ENCODE peak calls at places on chromosomes 2 and 18, in four cellular contexts. One of them, this sample, is unnamed.

GRCh38 chr2:219644801-219645480 is 17.5 kb downstream of the SLC4A3 start:
- DNase-seq in neuronal stem cell: no peak
- DNase-seq in right cardiac atrium: peak
- DNase-seq in BJ: no peak
- DNase-seq in this sample: no peak

GRCh38 chr2:242060212-242060835 is 190.8 kb downstream of the RTP5 start:
- DNase-seq in BJ: no peak
- DNase-seq in neuronal stem cell: no peak
- DNase-seq in right cardiac atrium: no peak
- DNase-seq in this sample: peak

GRCh38 chr2:97745474-97746172 is 32.2 kb downstream of the ZAP70 start:
- DNase-seq in neuronal stem cell: no peak
- DNase-seq in BJ: no peak
- DNase-seq in right cardiac atrium: no peak
- DNase-seq in this sample: no peak

GRCh38 chr2:122094557-122094956 is 339.1 kb downstream of the TSN start:
- DNase-seq in BJ: no peak
- DNase-seq in neuronal stem cell: no peak
- DNase-seq in right cardiac atrium: no peak
- DNase-seq in this sample: no peak

GRCh38 chr2:33322099-33322498 is 154.3 kb upstream of the RASGRP3 start:
- DNase-seq in BJ: no peak
- DNase-seq in neuronal stem cell: no peak
- DNase-seq in right cardiac atrium: peak
- DNase-seq in this sample: peak

GRCh38 chr2:32802877-32803276 is 143.9 kb upstream of the LTBP1 start:
- DNase-seq in right cardiac atrium: no peak
- DNase-seq in BJ: no peak
- DNase-seq in neuronal stem cell: no peak
- DNase-seq in this sample: no peak

GRCh38 chr18:10705786-10706185 is 180.0 kb downstream of the NAPG start:
- DNase-seq in BJ: no peak
- DNase-seq in right cardiac atrium: no peak
- DNase-seq in neuronal stem cell: no peak
- DNase-seq in this sample: no peak

GRCh38 chr2:121196849-121197155 is 88.2 kb downstream of the TFCP2L1 start:
- DNase-seq in BJ: no peak
- DNase-seq in neuronal stem cell: no peak
- DNase-seq in right cardiac atrium: no peak
- DNase-seq in this sample: no peak

GRCh38 chr2:126325202-126325601 is 330.8 kb upstream of the GYPC start:
- DNase-seq in neuronal stem cell: no peak
- DNase-seq in right cardiac atrium: no peak
- DNase-seq in BJ: no peak
- DNase-seq in this sample: no peak

GRCh38 chr18:56721491-56721890 is 70.3 kb downstream of the WDR7 start:
- DNase-seq in right cardiac atrium: no peak
- DNase-seq in neuronal stem cell: no peak
- DNase-seq in BJ: no peak
- DNase-seq in this sample: peak

GRCh38 chr18:48938827-48939367 is 11.9 kb downstream of the SMAD7 start:
- DNase-seq in BJ: no peak
- DNase-seq in neuronal stem cell: no peak
- DNase-seq in right cardiac atrium: peak
- DNase-seq in this sample: no peak

GRCh38 chr2:173076557-173077345 is 1.1 kb downstream of the MAP3K20 start:
- DNase-seq in neuronal stem cell: peak
- DNase-seq in right cardiac atrium: peak
- DNase-seq in BJ: no peak
- DNase-seq in this sample: peak

GRCh38 chr2:223877771-223878410 is 40.5 kb upstream of the AP1S3 start:
- DNase-seq in right cardiac atrium: no peak
- DNase-seq in BJ: no peak
- DNase-seq in neuronal stem cell: no peak
- DNase-seq in this sample: no peak

GRCh38 chr2:111986116-111986900 is 68.8 kb upstream of the TMEM87B start:
- DNase-seq in neuronal stem cell: peak
- DNase-seq in right cardiac atrium: no peak
- DNase-seq in BJ: no peak
- DNase-seq in this sample: peak

GRCh38 chr2:54669677-54670484 is 53.6 kb upstream of the EML6 start:
- DNase-seq in BJ: peak
- DNase-seq in neuronal stem cell: no peak
- DNase-seq in right cardiac atrium: no peak
- DNase-seq in this sample: peak

GRCh38 chr2:140861666-140862065 is 1269.2 kb downstream of the LRP1B start:
- DNase-seq in BJ: no peak
- DNase-seq in neuronal stem cell: no peak
- DNase-seq in right cardiac atrium: no peak
- DNase-seq in this sample: no peak

GRCh38 chr2:134324942-134325341 is 71.1 kb downstream of the MGAT5 start:
- DNase-seq in neuronal stem cell: no peak
- DNase-seq in BJ: no peak
- DNase-seq in right cardiac atrium: no peak
- DNase-seq in this sample: no peak

GRCh38 chr2:176612736-176613135 is 343.5 kb downstream of the MTX2 start:
- DNase-seq in right cardiac atrium: no peak
- DNase-seq in neuronal stem cell: no peak
- DNase-seq in BJ: no peak
- DNase-seq in this sample: no peak

GRCh38 chr2:217710218-217710565 is 292.6 kb downstream of the TNS1 start:
- DNase-seq in neuronal stem cell: no peak
- DNase-seq in BJ: peak
- DNase-seq in right cardiac atrium: no peak
- DNase-seq in this sample: peak

GRCh38 chr18:77870894-77871293 is 621.2 kb downstream of the GALR1 start:
- DNase-seq in BJ: no peak
- DNase-seq in right cardiac atrium: no peak
- DNase-seq in neuronal stem cell: no peak
- DNase-seq in this sample: no peak

GRCh38 chr2:234823877-234824376 is 127.9 kb upstream of the SH3BP4 start:
- DNase-seq in BJ: peak
- DNase-seq in neuronal stem cell: peak
- DNase-seq in right cardiac atrium: peak
- DNase-seq in this sample: peak

GRCh38 chr2:132692816-132693215 is 22.8 kb upstream of the LYPD1 start:
- DNase-seq in neuronal stem cell: no peak
- DNase-seq in right cardiac atrium: no peak
- DNase-seq in BJ: no peak
- DNase-seq in this sample: peak

GRCh38 chr2:20534913-20535801 is 88.3 kb downstream of the RHOB start:
- DNase-seq in right cardiac atrium: peak
- DNase-seq in BJ: no peak
- DNase-seq in neuronal stem cell: no peak
- DNase-seq in this sample: no peak

GRCh38 chr2:127142663-127143630 is 36.0 kb upstream of the BIN1 start:
- DNase-seq in BJ: no peak
- DNase-seq in right cardiac atrium: no peak
- DNase-seq in neuronal stem cell: no peak
- DNase-seq in this sample: no peak

GRCh38 chr18:80154293-80154692 is 45.2 kb downstream of the ADNP2 start:
- DNase-seq in right cardiac atrium: no peak
- DNase-seq in BJ: no peak
- DNase-seq in neuronal stem cell: no peak
- DNase-seq in this sample: peak

GRCh38 chr2:119376810-119377209 is 10.0 kb downstream of the DBI start:
- DNase-seq in neuronal stem cell: no peak
- DNase-seq in BJ: no peak
- DNase-seq in right cardiac atrium: no peak
- DNase-seq in this sample: no peak

GRCh38 chr2:28300921-28301341 is 91.7 kb upstream of the FOSL2 start:
- DNase-seq in BJ: peak
- DNase-seq in neuronal stem cell: no peak
- DNase-seq in right cardiac atrium: no peak
- DNase-seq in this sample: peak
- H3K4me3 ChIP-seq in BJ: peak
- H3K4me3 ChIP-seq in neuronal stem cell: no peak
- H3K4me3 ChIP-seq in right cardiac atrium: no peak
- H3K4me3 ChIP-seq in this sample: no peak

DNA sequence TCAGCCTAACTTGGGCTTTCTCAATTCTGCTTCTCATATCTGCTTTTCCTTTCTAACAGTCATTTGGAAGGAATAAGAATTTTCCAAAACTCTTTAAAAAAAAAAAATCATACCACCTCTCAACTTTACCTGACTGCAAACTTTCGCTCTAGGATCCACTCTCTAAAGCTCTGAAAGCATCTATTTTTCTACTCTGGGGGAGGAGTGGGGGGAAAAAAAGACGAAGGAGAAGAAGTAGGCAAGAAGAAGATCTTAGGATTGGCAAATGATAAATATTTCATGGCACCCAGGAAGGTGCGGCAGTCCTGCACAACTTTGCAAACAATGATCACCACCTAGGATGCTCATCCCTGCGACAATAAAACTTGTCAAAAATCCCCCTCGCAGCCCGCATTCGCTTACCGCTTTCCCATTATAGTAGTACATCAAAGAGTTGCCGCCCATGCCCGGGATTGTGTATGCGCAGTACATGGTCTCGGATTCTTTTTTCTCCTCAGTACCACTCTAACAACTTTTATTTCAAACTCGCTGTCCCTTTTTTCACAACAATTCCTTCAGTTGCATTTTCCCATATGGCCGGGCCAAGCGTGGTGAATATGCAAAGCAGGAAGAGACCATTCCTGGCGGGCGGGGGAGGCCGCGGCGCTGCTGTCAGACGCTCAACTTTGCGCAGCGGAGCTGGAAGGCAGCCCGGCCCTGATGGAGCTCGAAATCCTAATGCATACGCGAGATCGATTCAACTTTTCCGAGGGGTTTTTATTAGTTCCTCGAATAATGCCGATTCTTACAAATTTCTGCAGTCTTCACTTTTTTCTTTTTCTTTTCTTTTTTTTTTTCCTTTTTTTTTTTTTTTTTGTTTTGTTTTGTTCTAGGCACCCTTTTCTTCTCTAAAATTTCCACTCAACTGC is 266.5 kb downstream of the TCF4 start:
- DNase-seq in BJ: no peak
- DNase-seq in right cardiac atrium: peak
- DNase-seq in neuronal stem cell: peak
- DNase-seq in this sample: peak
- H3K4me3 ChIP-seq in BJ: peak
- H3K4me3 ChIP-seq in right cardiac atrium: peak
- H3K4me3 ChIP-seq in neuronal stem cell: peak
- H3K4me3 ChIP-seq in this sample: peak

GRCh38 chr2:38748857-38749804 is 2.0 kb downstream of the SRSF7 start:
- DNase-seq in neuronal stem cell: no peak
- DNase-seq in right cardiac atrium: no peak
- DNase-seq in BJ: no peak
- DNase-seq in this sample: no peak

GRCh38 chr2:38747007-38747424 is 4.1 kb downstream of the SRSF7 start:
- DNase-seq in right cardiac atrium: no peak
- DNase-seq in neuronal stem cell: no peak
- DNase-seq in BJ: no peak
- DNase-seq in this sample: no peak

GRCh38 chr2:38748391-38748790 is 2.8 kb downstream of the SRSF7 start:
- DNase-seq in BJ: no peak
- DNase-seq in neuronal stem cell: no peak
- DNase-seq in right cardiac atrium: no peak
- DNase-seq in this sample: no peak

GRCh38 chr2:38750011-38750792 is 959 bp downstream of the SRSF7 start:
- DNase-seq in neuronal stem cell: peak
- DNase-seq in right cardiac atrium: peak
- DNase-seq in BJ: no peak
- DNase-seq in this sample: peak

GRCh38 chr2:38747819-38748218 is 3.3 kb downstream of the SRSF7 start:
- DNase-seq in neuronal stem cell: no peak
- DNase-seq in right cardiac atrium: no peak
- DNase-seq in BJ: no peak
- DNase-seq in this sample: no peak
- H3K4me3 ChIP-seq in neuronal stem cell: no peak
- H3K4me3 ChIP-seq in right cardiac atrium: no peak
- H3K4me3 ChIP-seq in BJ: no peak
- H3K4me3 ChIP-seq in this sample: no peak

DNA sequence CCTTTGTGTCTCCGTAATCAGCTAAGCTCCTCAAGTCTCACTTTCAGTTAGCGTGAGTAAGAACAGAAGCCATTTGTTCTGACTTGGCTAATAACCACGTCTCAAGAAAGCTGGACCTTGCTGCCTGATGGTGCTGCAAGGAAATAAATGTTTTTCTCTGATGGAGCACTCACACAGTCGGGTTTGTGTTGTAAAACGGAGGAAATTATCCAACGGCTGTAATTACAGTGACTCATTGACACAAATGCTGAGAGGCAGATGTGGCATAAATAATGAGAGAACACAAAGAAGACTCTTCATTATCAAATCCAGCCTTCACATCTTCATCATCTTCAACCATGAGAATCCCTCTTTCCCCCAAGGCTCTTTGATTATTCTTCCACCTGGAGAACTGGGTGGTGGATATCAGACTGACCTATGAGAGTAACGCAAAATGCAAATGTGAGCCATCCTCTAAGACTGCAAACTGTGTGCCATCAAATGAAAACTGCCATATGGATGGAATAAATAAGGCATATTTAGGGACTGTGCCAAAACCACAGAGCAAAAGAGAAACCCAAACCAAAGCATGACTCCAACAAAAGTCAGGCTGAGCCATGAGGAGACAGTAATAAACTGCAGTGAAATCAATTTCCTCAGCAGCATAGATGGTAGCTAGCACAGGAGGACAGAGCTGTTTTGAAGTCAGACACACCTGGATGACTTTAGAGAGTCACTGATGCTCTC is 252.5 kb downstream of the RND3 start:
- DNase-seq in neuronal stem cell: no peak
- DNase-seq in right cardiac atrium: no peak
- DNase-seq in BJ: peak
- DNase-seq in this sample: peak
- H3K4me3 ChIP-seq in neuronal stem cell: no peak
- H3K4me3 ChIP-seq in right cardiac atrium: no peak
- H3K4me3 ChIP-seq in BJ: peak
- H3K4me3 ChIP-seq in this sample: peak

GRCh38 chr2:225400060-225400511 is 576 bp downstream of the NYAP2 start:
- DNase-seq in BJ: no peak
- DNase-seq in right cardiac atrium: no peak
- DNase-seq in neuronal stem cell: peak
- DNase-seq in this sample: peak
- H3K4me3 ChIP-seq in BJ: no peak
- H3K4me3 ChIP-seq in right cardiac atrium: no peak
- H3K4me3 ChIP-seq in neuronal stem cell: no peak
- H3K4me3 ChIP-seq in this sample: no peak

DNA sequence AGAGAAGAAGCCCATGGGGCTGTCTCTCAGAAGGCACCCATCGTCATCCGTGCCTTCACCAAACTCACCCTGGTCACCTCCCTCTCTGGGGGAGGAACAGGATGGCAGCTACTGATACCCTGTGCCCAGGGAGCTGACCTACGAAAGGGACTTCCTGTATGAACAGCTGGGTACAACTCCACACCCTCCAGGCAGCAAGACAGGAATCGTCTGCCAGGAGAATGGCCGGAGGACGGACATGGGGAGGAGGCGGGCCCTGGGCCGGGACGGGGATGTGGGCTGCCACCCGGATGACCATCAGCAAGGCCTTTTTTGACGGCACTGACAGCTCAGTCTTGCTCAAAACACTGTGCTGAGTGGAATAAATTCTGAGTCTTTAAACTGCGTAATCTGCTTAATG is 243.6 kb downstream of the HDAC4 start:
- DNase-seq in neuronal stem cell: no peak
- DNase-seq in BJ: no peak
- DNase-seq in right cardiac atrium: no peak
- DNase-seq in this sample: no peak
- H3K4me3 ChIP-seq in neuronal stem cell: no peak
- H3K4me3 ChIP-seq in BJ: no peak
- H3K4me3 ChIP-seq in right cardiac atrium: no peak
- H3K4me3 ChIP-seq in this sample: no peak

This sample was measured in adipocyte.